ENCODE peak calls at places on chromosomes 4 and X, in four cellular contexts. Y is psoas muscle, T is A549, X is body of pancreas. F is an unnamed sample.

GRCh38 chr4:182560358-182560757 is 317.2 kb downstream of the TENM3 start:
- DNase-seq in Y (no peak), T (no peak), X (no peak), F (no peak)

GRCh38 chr4:10403633-10404445 is 53.4 kb downstream of the ZNF518B start:
- DNase-seq in Y (no peak), T (peak), X (no peak), F (peak)

GRCh38 chr4:5078015-5078414 is 26.7 kb downstream of the STK32B start:
- DNase-seq in Y (no peak), T (no peak), X (no peak), F (no peak)

GRCh38 chr4:110636677-110637407 is 14.0 kb upstream of the PITX2 start:
- DNase-seq in Y (peak), T (peak), X (no peak), F (no peak)

GRCh38 chrX:130173190-130173895 is 1.6 kb downstream of the RAB33A start:
- DNase-seq in Y (no peak), T (no peak), X (no peak), F (peak)

GRCh38 chrX:1351981-1352714 is 15.6 kb downstream of the IL3RA start:
- DNase-seq in Y (peak), T (no peak), X (no peak), F (no peak)

GRCh38 chrX:145821898-145822567 is 4.4 kb downstream of the SLITRK2 start:
- DNase-seq in Y (no peak), T (no peak), X (no peak), F (no peak)

GRCh38 chr4:18847276-18847890 is 825.8 kb upstream of the LCORL start:
- DNase-seq in Y (no peak), T (no peak), X (no peak), F (peak)

GRCh38 chr4:40185830-40186664 is 10.8 kb upstream of the RHOH start:
- DNase-seq in Y (no peak), T (no peak), X (no peak), F (peak)

GRCh38 chrX:13180807-13181206 is 136.4 kb upstream of the FAM9C start:
- DNase-seq in Y (no peak), T (no peak), X (no peak), F (peak)

GRCh38 chr4:1026115-1026514 is 14.7 kb downstream of the FGFRL1 start:
- DNase-seq in Y (no peak), T (no peak), X (peak), F (peak)

GRCh38 chr4:13706130-13706529 is 78.6 kb upstream of the BOD1L1 start:
- DNase-seq in Y (no peak), T (no peak), X (no peak), F (peak)

GRCh38 chr4:21554036-21554435 is 394.5 kb downstream of the KCNIP4 start:
- DNase-seq in Y (no peak), T (no peak), X (no peak), F (no peak)

GRCh38 chr4:112327950-112328349 is 30.8 kb downstream of the ALPK1 start:
- DNase-seq in Y (no peak), T (peak), X (no peak), F (peak)

GRCh38 chrX:152635941-152636340 is 1.8 kb upstream of the GABRQ start:
- DNase-seq in Y (no peak), T (peak), X (peak), F (peak)

DNA sequence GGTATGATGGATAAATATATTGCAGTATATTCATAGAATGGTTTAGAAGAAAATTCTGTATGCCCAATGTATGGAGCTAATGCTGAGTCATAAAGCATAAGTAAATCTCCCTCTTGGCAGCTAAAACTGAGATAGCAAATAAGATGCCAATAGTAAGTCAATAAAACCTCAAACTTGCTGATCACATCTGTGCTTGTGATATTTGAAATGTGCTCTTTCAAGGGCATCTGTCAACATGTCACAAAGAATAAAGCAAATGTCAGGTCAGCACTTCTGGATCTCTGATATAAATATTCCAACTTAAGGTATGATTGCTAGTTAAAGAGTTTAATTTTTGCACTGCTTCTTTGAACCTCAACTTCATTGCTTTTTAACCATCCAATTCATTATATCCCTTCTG is 262.3 kb upstream of the EMCN start:
- DNase-seq in Y (no peak), T (no peak), X (no peak), F (no peak)
- H3K4me3 ChIP-seq in Y (no peak), T (no peak), X (no peak), F (no peak)

GRCh38 chrX:41333994-41334865 is at the start of gene DDX3X:
- DNase-seq in Y (peak), T (peak), X (peak), F (peak)
- TF ChIP-seq CTCF in Y (peak), T (no peak), X (no peak), F (no peak)

GRCh38 chr4:173538903-173539445 is 8.9 kb upstream of the HAND2 start:
- DNase-seq in Y (no peak), T (no peak), X (no peak), F (no peak)
- H3K4me3 ChIP-seq in Y (peak), T (peak), X (no peak), F (no peak)

GRCh38 chrX:3636803-3637202 is 76.6 kb downstream of the PRKX start:
- DNase-seq in Y (no peak), T (no peak), X (no peak), F (no peak)

GRCh38 chrX:3639236-3639635 is 74.2 kb downstream of the PRKX start:
- DNase-seq in Y (no peak), T (no peak), X (no peak), F (no peak)

DNA sequence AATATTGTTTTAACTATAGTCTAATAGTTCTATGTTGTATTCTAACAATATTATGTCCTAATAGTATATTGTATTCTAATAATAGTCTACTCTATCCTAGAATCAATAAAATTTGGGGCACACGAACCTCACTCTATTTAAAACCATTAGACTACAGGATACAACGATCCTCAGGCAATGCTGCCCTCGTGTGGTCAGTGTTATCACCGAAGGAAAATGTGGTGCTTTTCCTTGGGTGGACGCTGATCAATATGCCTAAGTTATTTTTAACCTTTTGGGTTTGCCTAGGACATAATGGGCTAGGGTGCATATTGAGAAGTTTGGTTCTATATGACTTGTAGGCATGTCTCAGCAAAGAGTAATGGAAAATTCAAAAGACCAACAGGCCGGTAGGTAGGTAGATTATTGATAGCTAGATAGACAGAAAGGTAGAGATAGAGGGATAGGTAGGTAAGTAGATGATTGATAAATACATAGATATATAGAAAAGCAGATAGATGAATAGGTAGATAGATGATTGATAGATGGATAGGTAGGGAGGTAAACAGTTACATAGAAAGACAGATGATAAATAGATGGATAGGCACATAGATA is 75.1 kb downstream of the PRKX start:
- DNase-seq in Y (no peak), T (peak), X (peak), F (peak)
- TF ChIP-seq CTCF in Y (peak), T (peak), X (peak), F (peak)

DNA sequence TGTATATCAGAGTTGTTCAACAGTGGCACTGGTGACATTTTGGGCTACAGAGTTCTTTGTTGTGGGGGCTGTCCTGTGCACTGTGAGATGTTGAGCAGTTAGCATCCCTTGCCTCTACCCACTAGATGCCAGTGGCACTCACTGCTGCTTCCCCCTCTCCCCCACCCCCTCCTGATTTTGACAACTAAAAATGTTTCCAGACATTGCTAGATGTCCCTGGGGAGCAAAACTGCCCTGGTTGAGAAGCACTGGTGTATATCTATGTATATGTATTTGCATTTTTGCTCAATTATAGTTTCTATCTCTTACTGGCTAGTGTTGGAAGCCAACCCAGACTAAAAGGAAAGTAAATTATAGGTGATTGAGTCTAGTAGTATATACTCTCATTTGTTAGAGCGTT is 2.4 kb downstream of the TMEM131L start:
- DNase-seq in Y (no peak), T (no peak), X (no peak), F (no peak)
- H3K4me3 ChIP-seq in Y (peak), T (no peak), X (no peak), F (no peak)

GRCh38 chrX:32408389-32408788 is 803.0 kb downstream of the DMD start:
- DNase-seq in Y (no peak), T (peak), X (no peak), F (peak)
- TF ChIP-seq CTCF in Y (no peak), T (no peak), X (no peak), F (peak)

GRCh38 chrX:8728932-8729331 is 3.0 kb downstream of the ANOS1 start:
- DNase-seq in Y (no peak), T (no peak), X (no peak), F (no peak)
- H3K4me3 ChIP-seq in Y (no peak), T (no peak), X (no peak), F (no peak)